ENCODE peak calls at places on chromosomes 3 and 15, in four cellular contexts. One of them, this sample, is unnamed.

GRCh38 chr15:58771621-58772235 is 626 bp downstream of the MINDY2 start:
- DNase-seq in stimulated activated CD8-positive, alpha-beta memory T cell treated with anti-CD3 and anti-CD28 coated beads, Interleukin-4, amount 100 ng/mL, for 4 hours: no peak
- DNase-seq in fibroblast of the conjunctiva: no peak
- DNase-seq in NAMALWA: peak; percentile 33
- DNase-seq in this sample: no peak

GRCh38 chr15:52102468-52102867 is 10.1 kb downstream of the BCL2L10 start:
- DNase-seq in stimulated activated CD8-positive, alpha-beta memory T cell treated with anti-CD3 and anti-CD28 coated beads, Interleukin-4, amount 100 ng/mL, for 4 hours: no peak
- DNase-seq in fibroblast of the conjunctiva: peak; percentile 86
- DNase-seq in NAMALWA: no peak
- DNase-seq in this sample: no peak

GRCh38 chr3:183494341-183494740 is 61.2 kb downstream of the KLHL6 start:
- DNase-seq in stimulated activated CD8-positive, alpha-beta memory T cell treated with anti-CD3 and anti-CD28 coated beads, Interleukin-4, amount 100 ng/mL, for 4 hours: no peak
- DNase-seq in fibroblast of the conjunctiva: no peak
- DNase-seq in NAMALWA: no peak
- DNase-seq in this sample: no peak

GRCh38 chr15:70670680-70671079 is 92.7 kb downstream of the UACA start:
- DNase-seq in stimulated activated CD8-positive, alpha-beta memory T cell treated with anti-CD3 and anti-CD28 coated beads, Interleukin-4, amount 100 ng/mL, for 4 hours: no peak
- DNase-seq in fibroblast of the conjunctiva: peak; percentile 8
- DNase-seq in NAMALWA: peak; percentile 4
- DNase-seq in this sample: no peak

GRCh38 chr3:115399751-115400150 is 223.6 kb upstream of the GAP43 start:
- DNase-seq in stimulated activated CD8-positive, alpha-beta memory T cell treated with anti-CD3 and anti-CD28 coated beads, Interleukin-4, amount 100 ng/mL, for 4 hours: no peak
- DNase-seq in fibroblast of the conjunctiva: no peak
- DNase-seq in NAMALWA: no peak
- DNase-seq in this sample: no peak

GRCh38 chr15:39756806-39757522 is 25.7 kb downstream of the FSIP1 start:
- DNase-seq in stimulated activated CD8-positive, alpha-beta memory T cell treated with anti-CD3 and anti-CD28 coated beads, Interleukin-4, amount 100 ng/mL, for 4 hours: no peak
- DNase-seq in fibroblast of the conjunctiva: peak; percentile 79
- DNase-seq in NAMALWA: peak; percentile 69
- DNase-seq in this sample: no peak

GRCh38 chr3:181727122-181728036 is 15.7 kb downstream of the SOX2 start:
- DNase-seq in stimulated activated CD8-positive, alpha-beta memory T cell treated with anti-CD3 and anti-CD28 coated beads, Interleukin-4, amount 100 ng/mL, for 4 hours: no peak
- DNase-seq in fibroblast of the conjunctiva: no peak
- DNase-seq in NAMALWA: no peak
- DNase-seq in this sample: no peak

GRCh38 chr15:66142341-66142740 is 111.2 kb downstream of the MEGF11 start:
- DNase-seq in stimulated activated CD8-positive, alpha-beta memory T cell treated with anti-CD3 and anti-CD28 coated beads, Interleukin-4, amount 100 ng/mL, for 4 hours: no peak
- DNase-seq in fibroblast of the conjunctiva: no peak
- DNase-seq in NAMALWA: peak; percentile 25
- DNase-seq in this sample: no peak

GRCh38 chr3:11379238-11379823 is 107.1 kb downstream of the ATG7 start:
- DNase-seq in stimulated activated CD8-positive, alpha-beta memory T cell treated with anti-CD3 and anti-CD28 coated beads, Interleukin-4, amount 100 ng/mL, for 4 hours: no peak
- DNase-seq in fibroblast of the conjunctiva: peak; percentile 55
- DNase-seq in NAMALWA: peak; percentile 66
- DNase-seq in this sample: no peak

GRCh38 chr3:127529346-127530188 is 61.0 kb downstream of the TPRA1 start:
- DNase-seq in stimulated activated CD8-positive, alpha-beta memory T cell treated with anti-CD3 and anti-CD28 coated beads, Interleukin-4, amount 100 ng/mL, for 4 hours: no peak
- DNase-seq in fibroblast of the conjunctiva: no peak
- DNase-seq in NAMALWA: no peak
- DNase-seq in this sample: no peak

GRCh38 chr3:59608356-59608755 is 558.5 kb upstream of the CFAP20DC start:
- DNase-seq in stimulated activated CD8-positive, alpha-beta memory T cell treated with anti-CD3 and anti-CD28 coated beads, Interleukin-4, amount 100 ng/mL, for 4 hours: no peak
- DNase-seq in fibroblast of the conjunctiva: no peak
- DNase-seq in NAMALWA: no peak
- DNase-seq in this sample: no peak

GRCh38 chr3:28906561-28907310 is 374.1 kb upstream of the RBMS3 start:
- DNase-seq in stimulated activated CD8-positive, alpha-beta memory T cell treated with anti-CD3 and anti-CD28 coated beads, Interleukin-4, amount 100 ng/mL, for 4 hours: no peak
- DNase-seq in fibroblast of the conjunctiva: no peak
- DNase-seq in NAMALWA: no peak
- DNase-seq in this sample: no peak

GRCh38 chr3:187946031-187946691 is 200.9 kb upstream of the BCL6 start:
- DNase-seq in stimulated activated CD8-positive, alpha-beta memory T cell treated with anti-CD3 and anti-CD28 coated beads, Interleukin-4, amount 100 ng/mL, for 4 hours: no peak
- DNase-seq in fibroblast of the conjunctiva: peak; percentile 38
- DNase-seq in NAMALWA: peak; percentile 87
- DNase-seq in this sample: no peak

GRCh38 chr3:189262746-189263145 is 91.0 kb downstream of the TPRG1 start:
- DNase-seq in stimulated activated CD8-positive, alpha-beta memory T cell treated with anti-CD3 and anti-CD28 coated beads, Interleukin-4, amount 100 ng/mL, for 4 hours: no peak
- DNase-seq in fibroblast of the conjunctiva: no peak
- DNase-seq in NAMALWA: peak; percentile 33
- DNase-seq in this sample: no peak

GRCh38 chr15:31472636-31473383 is 146.2 kb downstream of the KLF13 start:
- DNase-seq in stimulated activated CD8-positive, alpha-beta memory T cell treated with anti-CD3 and anti-CD28 coated beads, Interleukin-4, amount 100 ng/mL, for 4 hours: no peak
- DNase-seq in fibroblast of the conjunctiva: no peak
- DNase-seq in NAMALWA: peak; percentile 68
- DNase-seq in this sample: no peak